ENCODE peak calls at places on chromosomes 2 and 18, in nine cellular contexts. I, D, H, C, B, M, N, K and Y are unnamed samples.
A peak's percentile ranks its signal among the peaks of the same experiment; 100 is the strongest.

GRCh38 chr2:70381821-70382220 is 80.0 kb upstream of the FAM136A start:
- DNase-seq in I (peak; percentile 62), H (no peak), B (no peak), C (no peak), D (no peak), N (no peak), M (no peak), K (peak; percentile 51), Y (no peak)

GRCh38 chr2:122255924-122256323 is 500.5 kb downstream of the TSN start:
- DNase-seq in B (no peak), M (no peak), K (peak; percentile 33), H (no peak), I (no peak), C (no peak), D (no peak), N (no peak), Y (no peak)

GRCh38 chr2:60405266-60405665 is 148.2 kb downstream of the BCL11A start:
- DNase-seq in C (no peak), M (no peak), D (no peak), K (no peak), H (no peak), B (no peak), I (no peak), N (no peak), Y (no peak)

GRCh38 chr18:33839452-33840225 is 261.6 kb downstream of the ASXL3 start:
- DNase-seq in H (peak; percentile 18), B (no peak), I (peak; percentile 48), K (peak; percentile 19), C (peak; percentile 68), D (peak; percentile 63), M (peak; percentile 48), N (peak; percentile 27), Y (peak; percentile 1)

GRCh38 chr2:26763019-26763418 is 1.1 kb upstream of the SLC35F6 start:
- DNase-seq in D (no peak), I (no peak), K (no peak), C (no peak), M (no peak), N (no peak), H (no peak), B (no peak), Y (no peak)

GRCh38 chr2:164737612-164738081 is 104.0 kb downstream of the COBLL1 start:
- DNase-seq in N (peak; percentile 17), K (peak; percentile 75), B (no peak), C (peak; percentile 56), I (peak; percentile 80), H (peak; percentile 32), D (peak; percentile 78), M (peak; percentile 63), Y (peak; percentile 71)

GRCh38 chr2:15727396-15728246 is 136.0 kb downstream of the DDX1 start:
- DNase-seq in N (no peak), C (no peak), M (no peak), H (no peak), K (no peak), B (no peak), I (no peak), D (no peak), Y (no peak)

GRCh38 chr2:212646698-212647097 is 108.1 kb upstream of the ERBB4 start:
- DNase-seq in H (no peak), B (no peak), C (no peak), D (no peak), I (no peak), M (no peak), N (no peak), K (peak; percentile 70), Y (no peak)

GRCh38 chr2:46007412-46007811 is 289.8 kb upstream of the EPAS1 start:
- DNase-seq in N (no peak), H (no peak), I (no peak), B (no peak), D (no peak), K (no peak), M (no peak), C (no peak), Y (no peak)

GRCh38 chr2:63861220-63861822 is 19.6 kb downstream of the UGP2 start:
- DNase-seq in N (peak; percentile 29), D (peak; percentile 72), I (peak; percentile 33), M (peak; percentile 80), H (no peak), C (peak; percentile 49), K (peak; percentile 15), B (peak; percentile 31), Y (peak; percentile 77)

GRCh38 chr18:36441872-36442271 is 144.4 kb downstream of the FHOD3 start:
- DNase-seq in H (no peak), M (no peak), I (no peak), C (no peak), K (peak; percentile 3), N (no peak), B (no peak), D (no peak), Y (no peak)

GRCh38 chr18:62999392-62999791 is 284.1 kb downstream of the PHLPP1 start:
- DNase-seq in D (peak; percentile 68), M (no peak), B (no peak), I (no peak), C (no peak), H (no peak), K (no peak), N (no peak), Y (no peak)

GRCh38 chr2:11583203-11583752 is 49.4 kb downstream of the GREB1 start:
- DNase-seq in M (no peak), N (no peak), D (peak; percentile 42), H (no peak), C (peak; percentile 42), I (no peak), K (no peak), B (no peak), Y (no peak)

GRCh38 chr18:11040823-11041712 is 108.3 kb downstream of the PIEZO2 start:
- DNase-seq in D (peak; percentile 60), I (peak; percentile 47), K (peak; percentile 57), N (peak; percentile 16), H (peak; percentile 73), B (no peak), C (peak; percentile 59), M (peak; percentile 32), Y (peak; percentile 13)

GRCh38 chr2:54773838-54774237 is 50.4 kb downstream of the EML6 start:
- DNase-seq in I (no peak), H (no peak), M (no peak), D (no peak), C (no peak), N (no peak), K (no peak), B (no peak), Y (peak; percentile 61)

GRCh38 chr2:23379220-23379695 is 5.7 kb upstream of the KLHL29 start:
- DNase-seq in C (no peak), B (no peak), I (no peak), N (no peak), D (no peak), M (no peak), K (no peak), H (no peak), Y (no peak)

GRCh38 chr2:27356056-27356381 is 545 bp downstream of the GTF3C2 start:
- DNase-seq in H (peak; percentile 69), C (no peak), I (peak; percentile 78), B (no peak), D (peak; percentile 45), M (no peak), K (peak; percentile 34), N (no peak), Y (peak; percentile 70)

GRCh38 chr2:235371018-235371417 is 122.8 kb upstream of the AGAP1 start:
- DNase-seq in K (no peak), M (no peak), B (no peak), I (no peak), N (no peak), C (no peak), D (no peak), H (no peak), Y (no peak)

GRCh38 chr2:26770986-26771586 is 7.0 kb downstream of the SLC35F6 start:
- DNase-seq in K (peak; percentile 75), N (peak; percentile 17), I (peak; percentile 42), B (no peak), M (peak; percentile 38), C (no peak), D (peak; percentile 82), H (peak; percentile 63), Y (peak; percentile 37)

GRCh38 chr2:239940861-239941570 is 84.1 kb downstream of the NDUFA10 start:
- DNase-seq in H (no peak), N (no peak), I (no peak), C (no peak), M (no peak), B (no peak), D (no peak), K (no peak), Y (no peak)

GRCh38 chr2:68266655-68267054 is 14.3 kb upstream of the PPP3R1 start:
- DNase-seq in D (no peak), H (no peak), C (no peak), M (no peak), K (no peak), I (no peak), N (no peak), B (no peak), Y (no peak)

GRCh38 chr2:114281188-114281587 is 161.3 kb upstream of the DPP10 start:
- DNase-seq in D (no peak), C (no peak), I (no peak), H (no peak), K (no peak), N (no peak), M (no peak), B (no peak), Y (no peak)